ENCODE peak calls at places on chromosome 21, in four cellular contexts. L is activated CD8-positive, alpha-beta T cell treated with anti-CD3 and anti-CD28 coated beads for 36 hours; E is B cell; U is AG04450. F is an unnamed sample.

GRCh38 chr21:16243396-16243795 is 513.6 kb downstream of the USP25 start:
- DNase-seq in L (no peak), E (no peak), U (no peak), F (no peak)

GRCh38 chr21:41895643-41896493 is 16.7 kb upstream of the PRDM15 start:
- DNase-seq in L (peak; percentile 76), E (peak; percentile 67), U (no peak), F (no peak)

GRCh38 chr21:16241021-16241420 is 511.2 kb downstream of the USP25 start:
- DNase-seq in L (no peak), E (no peak), U (no peak), F (no peak)

GRCh38 chr21:39502631-39503030 is 50.9 kb downstream of the SH3BGR start:
- DNase-seq in L (no peak), E (no peak), U (no peak), F (no peak)

GRCh38 chr21:40204956-40205355 is 337.7 kb downstream of the PCP4 start:
- DNase-seq in L (no peak), E (no peak), U (no peak), F (no peak)

GRCh38 chr21:23952269-23952668 is 1655.0 kb downstream of the MRPL39 start:
- DNase-seq in L (no peak), E (no peak), U (no peak), F (no peak)

GRCh38 chr21:40120944-40121575 is 253.8 kb downstream of the PCP4 start:
- DNase-seq in L (no peak), E (peak; percentile 6), U (no peak), F (no peak)

GRCh38 chr21:18060402-18060801 is 184.2 kb upstream of the CHODL start:
- DNase-seq in L (no peak), E (no peak), U (no peak), F (no peak)

GRCh38 chr21:34017127-34017961 is 56.0 kb upstream of the MRPS6 start:
- DNase-seq in L (no peak), E (no peak), U (no peak), F (no peak)

GRCh38 chr21:44892536-44893277 is 19.2 kb upstream of the PTTG1IP start:
- DNase-seq in L (peak; percentile 87), E (peak; percentile 82), U (no peak), F (peak; percentile 70)

GRCh38 chr21:38905751-38906150 is 100.0 kb downstream of the ETS2 start:
- DNase-seq in L (no peak), E (no peak), U (no peak), F (no peak)

GRCh38 chr21:29025328-29025713 is 853 bp downstream of the USP16 start:
- DNase-seq in L (peak; percentile 29), E (no peak), U (no peak), F (no peak)

GRCh38 chr21:16117331-16117730 is 387.5 kb downstream of the USP25 start:
- DNase-seq in L (no peak), E (no peak), U (no peak), F (no peak)

GRCh38 chr21:42146821-42147220 is 72.1 kb upstream of the ABCG1 start:
- DNase-seq in L (no peak), E (no peak), U (no peak), F (no peak)

GRCh38 chr21:38768385-38769071 is 37.2 kb upstream of the ETS2 start:
- DNase-seq in L (peak; percentile 91), E (no peak), U (peak; percentile 96), F (no peak)

GRCh38 chr21:17461582-17461981 is 51.3 kb upstream of the CXADR start:
- DNase-seq in L (no peak), E (no peak), U (no peak), F (peak; percentile 7)

GRCh38 chr21:39430016-39430415 is 15.6 kb downstream of the LCA5L start:
- DNase-seq in L (no peak), E (no peak), U (no peak), F (no peak)

GRCh38 chr21:42305707-42306147 is 9.5 kb downstream of the TFF3 start:
- DNase-seq in L (no peak), E (no peak), U (no peak), F (no peak)

GRCh38 chr21:39373634-39374033 is 24.7 kb upstream of the HMGN1 start:
- DNase-seq in L (no peak), E (peak; percentile 32), U (no peak), F (no peak)

GRCh38 chr21:38797470-38797869 is 8.3 kb upstream of the ETS2 start:
- DNase-seq in L (no peak), E (no peak), U (no peak), F (peak; percentile 59)

GRCh38 chr21:41504030-41504429 is 3.9 kb downstream of the TMPRSS2 start:
- DNase-seq in L (no peak), E (no peak), U (no peak), F (no peak)

GRCh38 chr21:30268608-30269197 is 14.0 kb downstream of the KRTAP24-1 start:
- DNase-seq in L (no peak), E (no peak), U (no peak), F (no peak)

GRCh38 chr21:34770581-34770980 is 101.8 kb downstream of the CLIC6 start:
- DNase-seq in L (no peak), E (no peak), U (no peak), F (no peak)

GRCh38 chr21:35077975-35078374 is 28.9 kb upstream of the RUNX1 start:
- DNase-seq in L (no peak), E (no peak), U (no peak), F (no peak)

GRCh38 chr21:17118638-17119384 is 394.0 kb upstream of the CXADR start:
- DNase-seq in L (no peak), E (no peak), U (no peak), F (no peak)

GRCh38 chr21:33434770-33435360 is 31.7 kb downstream of the IFNGR2 start:
- DNase-seq in L (peak; percentile 51), E (peak; percentile 31), U (peak; percentile 69), F (peak; percentile 19)

GRCh38 chr21:34796518-34797201 is 127.9 kb downstream of the CLIC6 start:
- DNase-seq in L (no peak), E (no peak), U (no peak), F (no peak)

GRCh38 chr21:33266050-33266783 is at the start of gene IL10RB:
- DNase-seq in L (peak; percentile 70), E (peak; percentile 89), U (no peak), F (peak; percentile 67)

GRCh38 chr21:38903578-38904193 is 98.0 kb downstream of the ETS2 start:
- DNase-seq in L (no peak), E (no peak), U (no peak), F (no peak)

GRCh38 chr21:32807717-32808380 is 36.3 kb upstream of the PAXBP1 start:
- DNase-seq in L (no peak), E (no peak), U (no peak), F (no peak)

GRCh38 chr21:10425856-10426255 is 95.5 kb upstream of the TPTE start:
- DNase-seq in L (no peak), E (no peak), U (no peak), F (no peak)

GRCh38 chr21:13937236-13937635 is 273.5 kb downstream of the LIPI start:
- DNase-seq in L (no peak), E (no peak), U (no peak), F (no peak)

GRCh38 chr21:26845066-26845749 is at the start of gene ADAMTS1:
- DNase-seq in L (peak; percentile 26), E (no peak), U (peak; percentile 89), F (peak; percentile 71)
- TF ChIP-seq CTCF in L (no peak), E (no peak), U (no peak), F (no peak)

GRCh38 chr21:43762303-43763128 is 13.6 kb downstream of the CSTB start:
- DNase-seq in L (no peak), E (no peak), U (no peak), F (no peak)

GRCh38 chr21:43761886-43762285 is 14.2 kb downstream of the CSTB start:
- DNase-seq in L (no peak), E (no peak), U (no peak), F (no peak)

GRCh38 chr21:43759651-43760050 is 16.5 kb downstream of the CSTB start:
- DNase-seq in L (no peak), E (no peak), U (no peak), F (no peak)

GRCh38 chr21:43758811-43759210 is 17.3 kb downstream of the CSTB start:
- DNase-seq in L (no peak), E (no peak), U (no peak), F (no peak)

DNA sequence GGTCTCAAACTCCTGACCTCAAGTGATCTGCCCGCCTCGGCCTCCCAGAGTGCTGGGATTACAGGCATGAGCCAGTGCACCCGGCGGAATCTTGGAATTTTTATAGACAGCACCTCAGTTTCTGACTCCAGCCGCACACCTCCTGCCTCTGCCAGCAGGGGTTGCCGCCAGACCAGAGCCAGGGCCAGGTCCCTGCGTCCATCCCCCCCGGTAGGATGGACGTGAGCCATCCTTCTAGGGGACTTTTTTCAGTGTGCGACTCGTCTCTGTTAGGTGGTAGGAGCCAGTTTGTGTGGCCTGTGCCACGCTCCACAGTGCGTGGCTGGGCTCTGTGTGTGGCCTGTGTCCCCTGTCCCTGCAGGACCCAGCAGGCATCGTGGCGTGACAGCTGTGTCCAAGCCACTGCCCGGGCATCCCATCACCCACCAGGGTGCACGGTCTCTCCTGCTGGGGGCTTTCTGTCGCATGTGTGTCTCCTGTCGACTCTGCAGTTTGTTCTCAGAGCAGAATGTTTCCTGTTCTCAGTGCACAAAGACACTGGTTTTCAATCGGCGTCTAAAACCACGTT is 15.6 kb downstream of the CSTB start:
- DNase-seq in L (no peak), E (no peak), U (no peak), F (no peak)
- TF ChIP-seq CTCF in L (no peak), E (no peak), U (no peak), F (no peak)

DNA sequence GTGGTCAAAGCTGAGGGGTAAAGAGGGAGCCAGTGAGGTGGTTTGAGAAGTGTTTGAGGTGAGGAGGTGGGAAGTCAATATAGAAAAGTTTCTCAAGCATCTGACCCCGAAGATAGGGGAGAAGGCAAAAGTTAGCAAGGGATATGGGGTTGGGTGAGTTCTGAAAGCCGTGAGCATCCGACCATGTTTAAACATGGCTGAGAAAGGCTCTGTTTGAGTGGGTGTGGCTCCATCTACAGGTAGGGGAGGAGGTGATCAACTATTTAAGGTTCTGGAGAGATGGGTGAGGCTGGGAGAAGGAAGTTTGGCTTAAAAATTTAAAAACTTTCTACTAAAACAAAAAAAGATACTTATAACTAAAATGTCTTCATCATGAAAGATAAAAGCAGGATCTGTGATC is 273.8 kb downstream of the KCNJ6 start:
- DNase-seq in L (peak; percentile 50), E (peak; percentile 30), U (no peak), F (peak; percentile 37)
- TF ChIP-seq CTCF in L (peak; percentile 39), E (peak; percentile 32), U (no peak), F (no peak)

DNA sequence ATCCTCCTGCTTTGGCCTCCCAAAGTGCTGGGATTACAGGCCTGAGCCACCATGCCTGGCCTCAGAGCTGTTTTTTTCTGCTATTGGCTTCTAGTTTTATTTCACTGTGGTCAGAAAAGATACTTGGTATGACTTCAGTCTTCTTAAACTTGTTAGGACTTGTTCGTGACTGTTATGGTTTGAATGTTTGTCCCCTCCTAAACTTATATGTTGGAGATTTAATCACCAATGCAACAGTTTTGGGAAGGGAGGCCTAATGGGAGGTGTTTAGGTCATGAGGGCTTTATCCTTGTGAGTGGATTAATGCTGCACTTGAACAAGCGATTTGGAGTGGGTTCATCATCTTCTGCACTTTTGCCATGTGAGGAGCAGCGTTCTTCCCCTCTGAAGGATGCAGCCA is 24.5 kb upstream of the SOD1 start:
- DNase-seq in L (no peak), E (no peak), U (no peak), F (no peak)
- TF ChIP-seq CTCF in L (no peak), E (no peak), U (no peak), F (no peak)

GRCh38 chr21:37181059-37181458 is 86.1 kb downstream of the VPS26C start:
- DNase-seq in L (no peak), E (no peak), U (no peak), F (no peak)
- TF ChIP-seq CTCF in L (no peak), E (no peak), U (no peak), F (no peak)

GRCh38 chr21:36087362-36088138 is 17.7 kb downstream of the CBR1 start:
- DNase-seq in L (no peak), E (no peak), U (no peak), F (no peak)
- TF ChIP-seq CTCF in L (no peak), E (no peak), U (peak; percentile 18), F (no peak)